ENCODE peak calls at places on chromosomes 2 and 18, in five cellular contexts. One of them, this sample, is unnamed.

GRCh38 chr2:163732718-163733117 is 3.1 kb downstream of the FIGN start:
- DNase-seq in activated CD8-positive, alpha-beta T cell treated with anti-CD3 and anti-CD28 coated beads for 36 hours: no peak
- DNase-seq in GM23338: no peak
- DNase-seq in cardiac fibroblast: no peak
- DNase-seq in astrocyte: peak; percentile 49
- DNase-seq in this sample: no peak

GRCh38 chr2:191244350-191244749 is 854 bp upstream of the MYO1B start:
- DNase-seq in activated CD8-positive, alpha-beta T cell treated with anti-CD3 and anti-CD28 coated beads for 36 hours: no peak
- DNase-seq in GM23338: no peak
- DNase-seq in cardiac fibroblast: no peak
- DNase-seq in astrocyte: no peak
- DNase-seq in this sample: no peak

GRCh38 chr2:151946856-151947523 is 118.8 kb upstream of the ARL5A start:
- DNase-seq in activated CD8-positive, alpha-beta T cell treated with anti-CD3 and anti-CD28 coated beads for 36 hours: peak; percentile 52
- DNase-seq in GM23338: peak; percentile 95
- DNase-seq in cardiac fibroblast: peak; percentile 18
- DNase-seq in astrocyte: peak; percentile 2
- DNase-seq in this sample: no peak

GRCh38 chr18:32021756-32022564 is 3.3 kb downstream of the RNF125 start:
- DNase-seq in activated CD8-positive, alpha-beta T cell treated with anti-CD3 and anti-CD28 coated beads for 36 hours: no peak
- DNase-seq in GM23338: no peak
- DNase-seq in cardiac fibroblast: no peak
- DNase-seq in astrocyte: no peak
- DNase-seq in this sample: no peak

GRCh38 chr2:128413718-128414341 is 95.2 kb upstream of the HS6ST1 start:
- DNase-seq in activated CD8-positive, alpha-beta T cell treated with anti-CD3 and anti-CD28 coated beads for 36 hours: no peak
- DNase-seq in GM23338: no peak
- DNase-seq in cardiac fibroblast: no peak
- DNase-seq in astrocyte: no peak
- DNase-seq in this sample: no peak

GRCh38 chr2:130728007-130728454 is 839 bp upstream of the GPR148 start:
- DNase-seq in activated CD8-positive, alpha-beta T cell treated with anti-CD3 and anti-CD28 coated beads for 36 hours: peak; percentile 66
- DNase-seq in GM23338: peak; percentile 29
- DNase-seq in cardiac fibroblast: no peak
- DNase-seq in astrocyte: peak; percentile 3
- DNase-seq in this sample: no peak

GRCh38 chr2:119475225-119475856 is 43.7 kb downstream of the TMEM37 start:
- DNase-seq in activated CD8-positive, alpha-beta T cell treated with anti-CD3 and anti-CD28 coated beads for 36 hours: no peak
- DNase-seq in GM23338: peak; percentile 66
- DNase-seq in cardiac fibroblast: no peak
- DNase-seq in astrocyte: no peak
- DNase-seq in this sample: no peak

GRCh38 chr2:225842939-225843338 is 443.4 kb downstream of the NYAP2 start:
- DNase-seq in activated CD8-positive, alpha-beta T cell treated with anti-CD3 and anti-CD28 coated beads for 36 hours: no peak
- DNase-seq in GM23338: no peak
- DNase-seq in cardiac fibroblast: peak; percentile 10
- DNase-seq in astrocyte: peak; percentile 27
- DNase-seq in this sample: no peak

GRCh38 chr2:119177171-119177837 is 18.8 kb upstream of the C1QL2 start:
- DNase-seq in activated CD8-positive, alpha-beta T cell treated with anti-CD3 and anti-CD28 coated beads for 36 hours: no peak
- DNase-seq in GM23338: no peak
- DNase-seq in cardiac fibroblast: no peak
- DNase-seq in astrocyte: no peak
- DNase-seq in this sample: no peak

GRCh38 chr18:73927494-73927893 is 220.1 kb downstream of the FBXO15 start:
- DNase-seq in activated CD8-positive, alpha-beta T cell treated with anti-CD3 and anti-CD28 coated beads for 36 hours: no peak
- DNase-seq in GM23338: no peak
- DNase-seq in cardiac fibroblast: no peak
- DNase-seq in astrocyte: no peak
- DNase-seq in this sample: no peak

GRCh38 chr2:128273469-128274081 is 45.1 kb downstream of the HS6ST1 start:
- DNase-seq in activated CD8-positive, alpha-beta T cell treated with anti-CD3 and anti-CD28 coated beads for 36 hours: no peak
- DNase-seq in GM23338: no peak
- DNase-seq in cardiac fibroblast: no peak
- DNase-seq in astrocyte: no peak
- DNase-seq in this sample: no peak

GRCh38 chr2:201798252-201798918 is 8.0 kb upstream of the CDK15 start:
- DNase-seq in activated CD8-positive, alpha-beta T cell treated with anti-CD3 and anti-CD28 coated beads for 36 hours: no peak
- DNase-seq in GM23338: no peak
- DNase-seq in cardiac fibroblast: peak; percentile 31
- DNase-seq in astrocyte: peak; percentile 97
- DNase-seq in this sample: no peak

GRCh38 chr2:202373490-202373889 is 2.6 kb upstream of the BMPR2 start:
- DNase-seq in activated CD8-positive, alpha-beta T cell treated with anti-CD3 and anti-CD28 coated beads for 36 hours: no peak
- DNase-seq in GM23338: no peak
- DNase-seq in cardiac fibroblast: peak; percentile 62
- DNase-seq in astrocyte: peak; percentile 59
- DNase-seq in this sample: no peak

GRCh38 chr2:222290691-222291484 is 7.9 kb downstream of the PAX3 start:
- DNase-seq in activated CD8-positive, alpha-beta T cell treated with anti-CD3 and anti-CD28 coated beads for 36 hours: no peak
- DNase-seq in GM23338: peak; percentile 94
- DNase-seq in cardiac fibroblast: no peak
- DNase-seq in astrocyte: peak; percentile 82
- DNase-seq in this sample: no peak

GRCh38 chr2:3519255-3520190 is at the start of gene ADI1:
- DNase-seq in activated CD8-positive, alpha-beta T cell treated with anti-CD3 and anti-CD28 coated beads for 36 hours: peak; percentile 86
- DNase-seq in GM23338: peak; percentile 84
- DNase-seq in cardiac fibroblast: peak; percentile 85
- DNase-seq in astrocyte: peak; percentile 42
- DNase-seq in this sample: no peak

GRCh38 chr2:211144078-211144477 is 587.7 kb downstream of the CPS1 start:
- DNase-seq in activated CD8-positive, alpha-beta T cell treated with anti-CD3 and anti-CD28 coated beads for 36 hours: no peak
- DNase-seq in GM23338: no peak
- DNase-seq in cardiac fibroblast: peak; percentile 81
- DNase-seq in astrocyte: peak; percentile 77
- DNase-seq in this sample: no peak

GRCh38 chr2:63058742-63059433 is 8.3 kb downstream of the OTX1 start:
- DNase-seq in activated CD8-positive, alpha-beta T cell treated with anti-CD3 and anti-CD28 coated beads for 36 hours: peak; percentile 5
- DNase-seq in GM23338: peak; percentile 70
- DNase-seq in cardiac fibroblast: no peak
- DNase-seq in astrocyte: no peak
- DNase-seq in this sample: no peak

GRCh38 chr2:95025406-95026319 is at the start of gene MAL:
- DNase-seq in activated CD8-positive, alpha-beta T cell treated with anti-CD3 and anti-CD28 coated beads for 36 hours: peak; percentile 74
- DNase-seq in GM23338: peak; percentile 84
- DNase-seq in cardiac fibroblast: no peak
- DNase-seq in astrocyte: no peak
- DNase-seq in this sample: no peak

GRCh38 chr2:197798187-197798586 is 6.2 kb upstream of the PLCL1 start:
- DNase-seq in activated CD8-positive, alpha-beta T cell treated with anti-CD3 and anti-CD28 coated beads for 36 hours: no peak
- DNase-seq in GM23338: no peak
- DNase-seq in cardiac fibroblast: no peak
- DNase-seq in astrocyte: no peak
- DNase-seq in this sample: no peak

GRCh38 chr2:198975779-198976178 is 482.0 kb downstream of the SATB2 start:
- DNase-seq in activated CD8-positive, alpha-beta T cell treated with anti-CD3 and anti-CD28 coated beads for 36 hours: no peak
- DNase-seq in GM23338: no peak
- DNase-seq in cardiac fibroblast: no peak
- DNase-seq in astrocyte: no peak
- DNase-seq in this sample: no peak

GRCh38 chr18:68417826-68418225 is 297.1 kb downstream of the TMX3 start:
- DNase-seq in activated CD8-positive, alpha-beta T cell treated with anti-CD3 and anti-CD28 coated beads for 36 hours: no peak
- DNase-seq in GM23338: no peak
- DNase-seq in cardiac fibroblast: peak; percentile 81
- DNase-seq in astrocyte: peak; percentile 28
- DNase-seq in this sample: no peak

GRCh38 chr18:25737710-25738251 is 352.6 kb downstream of the SS18 start:
- DNase-seq in activated CD8-positive, alpha-beta T cell treated with anti-CD3 and anti-CD28 coated beads for 36 hours: no peak
- DNase-seq in GM23338: no peak
- DNase-seq in cardiac fibroblast: peak; percentile 66
- DNase-seq in astrocyte: peak; percentile 98
- DNase-seq in this sample: peak; percentile 82

GRCh38 chr18:4720498-4720897 is 265.4 kb upstream of the DLGAP1 start:
- DNase-seq in activated CD8-positive, alpha-beta T cell treated with anti-CD3 and anti-CD28 coated beads for 36 hours: no peak
- DNase-seq in GM23338: peak; percentile 15
- DNase-seq in cardiac fibroblast: no peak
- DNase-seq in astrocyte: no peak
- DNase-seq in this sample: no peak
- TF ChIP-seq CTCF in activated CD8-positive, alpha-beta T cell treated with anti-CD3 and anti-CD28 coated beads for 36 hours: no peak
- TF ChIP-seq CTCF in GM23338: no peak
- TF ChIP-seq CTCF in cardiac fibroblast: no peak
- TF ChIP-seq CTCF in astrocyte: no peak
- TF ChIP-seq CTCF in this sample: no peak

DNA sequence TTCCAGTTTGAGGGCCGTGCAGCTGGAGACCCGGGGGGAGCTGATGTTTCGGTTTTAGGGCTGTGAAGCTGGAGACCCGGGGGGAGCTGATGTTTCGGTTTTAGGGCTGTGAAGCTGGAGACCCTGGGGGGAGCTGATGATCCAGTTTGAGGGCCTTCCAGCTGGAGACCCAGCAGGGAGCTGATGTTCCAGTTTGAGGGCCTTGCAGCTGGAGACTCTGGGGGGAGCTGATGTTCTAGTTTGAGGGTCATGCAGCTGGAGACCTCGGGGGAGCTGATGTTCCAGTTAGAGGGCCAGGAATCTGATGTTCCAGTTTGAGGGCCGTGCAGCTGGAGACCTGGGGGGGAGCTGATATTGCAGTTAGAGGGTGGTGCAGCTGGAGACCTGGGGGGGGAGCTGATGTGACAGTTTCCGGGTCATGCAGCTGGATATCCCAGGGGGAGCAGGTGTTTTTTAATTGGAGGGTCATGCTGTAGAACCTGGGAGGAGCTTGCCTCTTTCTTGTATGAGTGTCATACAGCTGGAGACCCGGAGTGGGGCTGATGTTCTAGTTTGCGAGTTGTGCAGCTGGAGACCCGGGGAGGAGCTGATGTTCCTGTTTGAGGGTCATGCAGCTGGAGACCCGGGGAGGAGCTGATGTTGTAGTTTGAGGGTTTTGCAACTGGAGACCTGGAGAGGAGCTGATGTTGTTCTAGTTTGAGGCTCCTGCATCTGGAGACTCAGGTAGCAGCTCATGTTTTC is 153.2 kb downstream of the RTP5 start:
- DNase-seq in activated CD8-positive, alpha-beta T cell treated with anti-CD3 and anti-CD28 coated beads for 36 hours: no peak
- DNase-seq in GM23338: no peak
- DNase-seq in cardiac fibroblast: no peak
- DNase-seq in astrocyte: no peak
- DNase-seq in this sample: no peak
- TF ChIP-seq CTCF in activated CD8-positive, alpha-beta T cell treated with anti-CD3 and anti-CD28 coated beads for 36 hours: no peak
- TF ChIP-seq CTCF in GM23338: no peak
- TF ChIP-seq CTCF in cardiac fibroblast: no peak
- TF ChIP-seq CTCF in astrocyte: no peak
- TF ChIP-seq CTCF in this sample: no peak

GRCh38 chr2:209423562-209424541 is at the start of gene MAP2:
- DNase-seq in activated CD8-positive, alpha-beta T cell treated with anti-CD3 and anti-CD28 coated beads for 36 hours: peak; percentile 66
- DNase-seq in GM23338: peak; percentile 85
- DNase-seq in cardiac fibroblast: peak; percentile 91
- DNase-seq in astrocyte: peak; percentile 49
- DNase-seq in this sample: peak; percentile 34

GRCh38 chr2:209422191-209422754 is 1.6 kb upstream of the MAP2 start:
- DNase-seq in activated CD8-positive, alpha-beta T cell treated with anti-CD3 and anti-CD28 coated beads for 36 hours: no peak
- DNase-seq in GM23338: no peak
- DNase-seq in cardiac fibroblast: no peak
- DNase-seq in astrocyte: no peak
- DNase-seq in this sample: no peak

GRCh38 chr2:209426432-209426831 is 2.6 kb downstream of the MAP2 start:
- DNase-seq in activated CD8-positive, alpha-beta T cell treated with anti-CD3 and anti-CD28 coated beads for 36 hours: no peak
- DNase-seq in GM23338: peak; percentile 68
- DNase-seq in cardiac fibroblast: peak; percentile 24
- DNase-seq in astrocyte: peak; percentile 51
- DNase-seq in this sample: no peak

DNA sequence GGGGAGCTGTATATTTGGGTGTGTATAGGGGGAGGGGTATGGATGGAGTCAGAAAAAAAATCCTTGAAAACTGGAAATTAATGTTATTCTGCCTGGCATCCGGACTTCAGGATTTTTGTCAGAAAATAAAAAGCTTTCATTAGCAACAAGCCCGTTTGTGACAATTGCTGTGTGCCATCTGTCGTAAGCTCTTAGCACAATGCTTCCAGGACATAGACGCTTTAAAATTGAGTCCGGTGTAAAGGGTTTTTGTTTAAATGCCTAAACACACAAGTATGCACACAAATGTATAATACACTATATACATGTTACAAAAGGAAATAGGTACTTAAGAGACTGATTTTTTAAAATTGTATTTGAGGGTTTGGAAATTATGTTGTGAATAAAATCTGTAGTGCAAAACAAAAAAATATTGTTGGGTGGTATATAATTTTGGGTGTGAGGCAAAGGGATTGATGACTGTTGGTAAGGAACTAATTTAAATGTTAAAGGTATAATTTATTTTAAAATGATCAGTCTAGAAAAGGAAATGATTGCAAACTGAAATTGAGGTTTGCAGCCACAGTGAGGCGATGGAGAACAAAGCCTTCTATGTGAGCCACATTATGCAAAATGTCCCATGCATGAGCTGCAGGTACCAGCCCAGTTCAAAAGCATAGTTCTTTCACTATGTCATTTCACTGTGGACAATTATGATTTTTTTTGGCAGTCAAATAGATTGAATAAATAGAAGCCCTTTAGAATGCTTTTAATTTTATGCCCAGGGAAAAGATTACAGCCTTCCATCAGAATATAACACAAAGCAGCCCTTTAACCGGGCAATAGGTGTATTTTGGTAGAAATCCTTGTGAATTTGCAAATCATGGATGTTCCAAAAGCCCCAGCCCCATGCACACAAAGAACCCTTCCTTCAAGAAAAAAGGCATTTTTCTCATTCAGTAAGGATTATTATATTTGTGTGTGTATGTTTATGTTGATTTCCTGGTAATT is 1.5 kb downstream of the MAP2 start:
- DNase-seq in activated CD8-positive, alpha-beta T cell treated with anti-CD3 and anti-CD28 coated beads for 36 hours: peak; percentile 4
- DNase-seq in GM23338: peak; percentile 64
- DNase-seq in cardiac fibroblast: peak; percentile 72
- DNase-seq in astrocyte: peak; percentile 36
- DNase-seq in this sample: no peak
- TF ChIP-seq CTCF in activated CD8-positive, alpha-beta T cell treated with anti-CD3 and anti-CD28 coated beads for 36 hours: no peak
- TF ChIP-seq CTCF in GM23338: peak; percentile 58
- TF ChIP-seq CTCF in cardiac fibroblast: peak; percentile 81
- TF ChIP-seq CTCF in astrocyte: peak; percentile 75
- TF ChIP-seq CTCF in this sample: peak; percentile 79

DNA sequence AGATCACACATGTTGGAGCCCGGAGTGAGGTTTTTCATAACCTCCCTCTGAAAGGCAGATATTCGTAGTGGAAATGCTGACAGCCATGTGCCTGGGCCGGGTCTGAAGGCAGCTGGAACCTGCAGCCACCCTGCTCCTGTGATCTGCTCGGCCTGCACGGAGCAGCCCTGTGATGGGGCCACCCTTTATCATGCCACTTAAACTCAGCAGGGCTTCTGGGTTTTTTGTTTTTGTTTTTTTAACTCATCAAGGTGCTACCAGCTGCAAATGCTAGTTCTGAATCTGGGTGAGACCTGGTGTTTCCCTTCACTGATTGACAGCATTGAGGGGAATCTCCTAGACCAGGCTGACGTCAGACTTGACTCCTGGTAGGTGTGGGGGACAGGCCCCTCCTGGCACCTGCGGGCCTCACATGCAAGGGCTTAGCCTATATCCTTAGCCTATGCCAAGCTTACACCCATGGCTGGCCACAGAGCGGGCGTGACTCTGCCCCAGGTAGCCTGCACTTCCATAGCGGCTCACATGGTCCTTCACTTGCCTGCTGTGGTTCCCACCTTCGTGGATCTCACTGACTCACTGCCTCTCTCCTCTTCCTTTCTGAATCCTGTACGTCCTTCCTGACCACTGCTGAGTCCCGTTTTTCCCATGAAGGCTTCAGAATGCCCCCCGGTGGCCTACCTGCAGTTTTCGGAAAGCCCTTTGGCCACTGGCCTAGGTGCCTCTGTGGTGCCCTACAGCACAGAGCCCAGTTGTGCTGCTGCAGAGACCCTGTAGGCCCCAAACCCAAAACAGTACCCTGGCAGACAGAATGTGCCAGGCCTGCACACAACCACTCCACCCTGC is 217.2 kb downstream of the SEPTIN10 start:
- DNase-seq in activated CD8-positive, alpha-beta T cell treated with anti-CD3 and anti-CD28 coated beads for 36 hours: peak; percentile 65
- DNase-seq in GM23338: peak; percentile 37
- DNase-seq in cardiac fibroblast: peak; percentile 19
- DNase-seq in astrocyte: no peak
- DNase-seq in this sample: no peak
- TF ChIP-seq CTCF in activated CD8-positive, alpha-beta T cell treated with anti-CD3 and anti-CD28 coated beads for 36 hours: no peak
- TF ChIP-seq CTCF in GM23338: peak; percentile 16
- TF ChIP-seq CTCF in cardiac fibroblast: no peak
- TF ChIP-seq CTCF in astrocyte: no peak
- TF ChIP-seq CTCF in this sample: no peak